ENCODE peak calls at places on chromosomes 4 and X, in six cellular contexts. One of them, this sample, is unnamed.

GRCh38 chrX:121641560-121641959 is 594.1 kb downstream of the GLUD2 start:
- DNase-seq in HepG2: no peak
- DNase-seq in H1: no peak
- DNase-seq in GM12878: no peak
- DNase-seq in K562: no peak
- DNase-seq in GM12892: no peak
- DNase-seq in this sample: no peak

GRCh38 chr4:84967292-84967651 is 782 bp upstream of the WDFY3 start:
- DNase-seq in H1: no peak
- DNase-seq in HepG2: no peak
- DNase-seq in K562: no peak
- DNase-seq in GM12892: no peak
- DNase-seq in GM12878: no peak
- DNase-seq in this sample: no peak

GRCh38 chr4:103095080-103095479 is 4.6 kb downstream of the BDH2 start:
- DNase-seq in HepG2: peak
- DNase-seq in K562: no peak
- DNase-seq in H1: no peak
- DNase-seq in GM12878: no peak
- DNase-seq in GM12892: no peak
- DNase-seq in this sample: no peak

GRCh38 chrX:118585296-118585695 is 89.7 kb downstream of the DOCK11 start:
- DNase-seq in K562: no peak
- DNase-seq in GM12878: no peak
- DNase-seq in H1: no peak
- DNase-seq in HepG2: no peak
- DNase-seq in GM12892: no peak
- DNase-seq in this sample: no peak

GRCh38 chrX:97070346-97070745 is 186.6 kb downstream of the RPA4 start:
- DNase-seq in HepG2: no peak
- DNase-seq in GM12892: no peak
- DNase-seq in GM12878: no peak
- DNase-seq in K562: no peak
- DNase-seq in H1: no peak
- DNase-seq in this sample: no peak

GRCh38 chr4:163609046-163609445 is 114.6 kb downstream of the TMA16 start:
- DNase-seq in K562: no peak
- DNase-seq in H1: no peak
- DNase-seq in GM12878: no peak
- DNase-seq in HepG2: no peak
- DNase-seq in GM12892: no peak
- DNase-seq in this sample: no peak

GRCh38 chrX:113400193-113400704 is 559.6 kb upstream of the AMOT start:
- DNase-seq in H1: no peak
- DNase-seq in GM12878: no peak
- DNase-seq in GM12892: no peak
- DNase-seq in HepG2: peak
- DNase-seq in K562: no peak
- DNase-seq in this sample: no peak

GRCh38 chr4:5808081-5808741 is 84.7 kb downstream of the CRMP1 start:
- DNase-seq in H1: no peak
- DNase-seq in GM12878: no peak
- DNase-seq in GM12892: no peak
- DNase-seq in HepG2: no peak
- DNase-seq in K562: no peak
- DNase-seq in this sample: no peak

GRCh38 chrX:16826207-16826606 is 39.9 kb downstream of the TXLNG start:
- DNase-seq in H1: no peak
- DNase-seq in HepG2: peak
- DNase-seq in K562: peak
- DNase-seq in GM12878: no peak
- DNase-seq in GM12892: no peak
- DNase-seq in this sample: no peak

GRCh38 chr4:162586266-162586665 is 422.5 kb upstream of the FSTL5 start:
- DNase-seq in GM12878: no peak
- DNase-seq in H1: no peak
- DNase-seq in K562: no peak
- DNase-seq in GM12892: no peak
- DNase-seq in HepG2: no peak
- DNase-seq in this sample: no peak

GRCh38 chrX:154546354-154547244 is at the start of gene G6PD:
- DNase-seq in GM12892: peak
- DNase-seq in H1: peak
- DNase-seq in GM12878: no peak
- DNase-seq in K562: peak
- DNase-seq in HepG2: peak
- DNase-seq in this sample: peak

GRCh38 chr4:37685211-37685725 is 908 bp downstream of the RELL1 start:
- DNase-seq in H1: no peak
- DNase-seq in GM12878: no peak
- DNase-seq in HepG2: no peak
- DNase-seq in K562: no peak
- DNase-seq in GM12892: no peak
- DNase-seq in this sample: no peak

GRCh38 chr4:126794363-126794762 is 838.4 kb upstream of the INTU start:
- DNase-seq in GM12878: no peak
- DNase-seq in GM12892: no peak
- DNase-seq in HepG2: no peak
- DNase-seq in K562: no peak
- DNase-seq in H1: no peak
- DNase-seq in this sample: no peak

GRCh38 chrX:85391185-85391878 is 11.9 kb upstream of the POF1B start:
- DNase-seq in K562: no peak
- DNase-seq in GM12892: no peak
- DNase-seq in HepG2: no peak
- DNase-seq in H1: no peak
- DNase-seq in GM12878: no peak
- DNase-seq in this sample: no peak

GRCh38 chr4:5656415-5656814 is 51.9 kb downstream of the EVC2 start:
- DNase-seq in GM12892: no peak
- DNase-seq in GM12878: no peak
- DNase-seq in HepG2: no peak
- DNase-seq in H1: no peak
- DNase-seq in K562: no peak
- DNase-seq in this sample: no peak

GRCh38 chr4:66000500-66001117 is 330.3 kb upstream of the EPHA5 start:
- DNase-seq in K562: no peak
- DNase-seq in HepG2: no peak
- DNase-seq in GM12892: no peak
- DNase-seq in H1: no peak
- DNase-seq in GM12878: no peak
- DNase-seq in this sample: no peak

GRCh38 chrX:76253432-76253831 is 80.6 kb downstream of the PBDC1 start:
- DNase-seq in K562: peak
- DNase-seq in GM12892: no peak
- DNase-seq in HepG2: peak
- DNase-seq in GM12878: peak
- DNase-seq in H1: no peak
- DNase-seq in this sample: peak

DNA sequence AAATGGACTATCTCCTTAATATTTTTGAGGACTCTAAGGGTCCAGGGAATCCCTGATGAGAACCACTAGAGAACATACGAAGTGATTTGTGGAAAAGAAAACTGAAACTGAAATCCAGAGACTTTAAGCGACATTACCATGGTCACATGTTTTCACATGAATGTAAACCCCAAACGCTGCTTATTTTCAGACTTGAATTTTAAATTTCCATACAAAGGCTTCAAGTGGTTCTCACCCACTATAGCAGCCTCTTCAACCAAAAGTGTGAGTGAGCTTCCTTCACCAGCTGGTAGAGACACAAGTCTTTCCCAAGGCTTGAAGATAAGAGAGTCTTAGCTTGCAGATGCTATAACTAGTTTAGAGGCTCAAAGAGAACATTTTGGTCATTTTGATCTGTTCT is 232.7 kb downstream of the MGST2 start:
- DNase-seq in GM12878: peak
- DNase-seq in K562: no peak
- DNase-seq in HepG2: no peak
- DNase-seq in GM12892: no peak
- DNase-seq in H1: no peak
- DNase-seq in this sample: peak
- TF ChIP-seq TAF1 in GM12878: no peak
- TF ChIP-seq TAF1 in K562: no peak
- TF ChIP-seq TAF1 in HepG2: no peak
- TF ChIP-seq TAF1 in GM12892: no peak
- TF ChIP-seq TAF1 in H1: no peak
- TF ChIP-seq TAF1 in this sample: no peak

GRCh38 chrX:23786268-23786815 is 3.4 kb downstream of the SAT1 start:
- DNase-seq in GM12892: no peak
- DNase-seq in H1: no peak
- DNase-seq in HepG2: no peak
- DNase-seq in GM12878: no peak
- DNase-seq in K562: no peak
- DNase-seq in this sample: no peak
- TF ChIP-seq POLR2A in GM12892: no peak
- TF ChIP-seq POLR2A in H1: no peak
- TF ChIP-seq POLR2A in HepG2: no peak
- TF ChIP-seq POLR2A in GM12878: no peak
- TF ChIP-seq POLR2A in K562: no peak
- TF ChIP-seq POLR2A in this sample: peak

GRCh38 chr4:1232661-1233621 is 16.0 kb downstream of the CTBP1 start:
- DNase-seq in GM12892: no peak
- DNase-seq in K562: no peak
- DNase-seq in HepG2: no peak
- DNase-seq in H1: no peak
- DNase-seq in GM12878: no peak
- DNase-seq in this sample: no peak
- TF ChIP-seq POLR2AphosphoS5 in GM12892: no peak
- TF ChIP-seq POLR2AphosphoS5 in K562: no peak
- TF ChIP-seq POLR2AphosphoS5 in HepG2: no peak
- TF ChIP-seq POLR2AphosphoS5 in H1: no peak
- TF ChIP-seq POLR2AphosphoS5 in GM12878: no peak
- TF ChIP-seq POLR2AphosphoS5 in this sample: no peak

GRCh38 chr4:117654064-117654463 is 380.2 kb upstream of the NDST3 start:
- DNase-seq in GM12892: no peak
- DNase-seq in HepG2: no peak
- DNase-seq in K562: no peak
- DNase-seq in H1: no peak
- DNase-seq in GM12878: no peak
- DNase-seq in this sample: no peak
- TF ChIP-seq TAF1 in GM12892: no peak
- TF ChIP-seq TAF1 in HepG2: no peak
- TF ChIP-seq TAF1 in K562: no peak
- TF ChIP-seq TAF1 in H1: no peak
- TF ChIP-seq TAF1 in GM12878: no peak
- TF ChIP-seq TAF1 in this sample: no peak

DNA sequence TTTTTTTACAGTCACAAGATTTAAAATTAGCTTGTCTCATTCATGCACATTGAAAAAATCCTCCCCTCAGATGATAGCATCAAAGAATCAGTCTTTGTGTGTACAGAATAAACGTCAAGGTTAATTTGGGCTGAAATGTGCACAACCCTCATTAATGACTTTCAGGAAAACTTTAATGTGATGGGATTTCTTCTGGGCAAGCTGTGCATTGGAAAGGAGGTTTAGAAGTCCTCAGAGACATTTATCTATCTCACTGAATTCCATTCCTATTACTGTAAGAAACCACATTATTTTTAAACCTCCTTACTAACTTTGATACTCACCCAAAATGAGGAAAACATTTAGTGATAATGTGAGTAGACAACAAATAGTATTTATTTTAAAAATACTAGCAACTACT is 88.3 kb upstream of the TECRL start:
- DNase-seq in H1: no peak
- DNase-seq in GM12878: no peak
- DNase-seq in K562: no peak
- DNase-seq in HepG2: no peak
- DNase-seq in GM12892: no peak
- DNase-seq in this sample: no peak
- TF ChIP-seq POLR2A in H1: no peak
- TF ChIP-seq POLR2A in GM12878: no peak
- TF ChIP-seq POLR2A in K562: no peak
- TF ChIP-seq POLR2A in HepG2: no peak
- TF ChIP-seq POLR2A in GM12892: no peak
- TF ChIP-seq POLR2A in this sample: no peak

GRCh38 chrX:123797543-123798447 is 62.1 kb upstream of the XIAP start:
- DNase-seq in GM12878: no peak
- DNase-seq in GM12892: no peak
- DNase-seq in H1: no peak
- DNase-seq in HepG2: peak
- DNase-seq in K562: no peak
- DNase-seq in this sample: no peak

GRCh38 chrX:123807825-123808416 is 51.9 kb upstream of the XIAP start:
- DNase-seq in HepG2: no peak
- DNase-seq in GM12892: no peak
- DNase-seq in GM12878: no peak
- DNase-seq in K562: peak
- DNase-seq in H1: no peak
- DNase-seq in this sample: no peak

DNA sequence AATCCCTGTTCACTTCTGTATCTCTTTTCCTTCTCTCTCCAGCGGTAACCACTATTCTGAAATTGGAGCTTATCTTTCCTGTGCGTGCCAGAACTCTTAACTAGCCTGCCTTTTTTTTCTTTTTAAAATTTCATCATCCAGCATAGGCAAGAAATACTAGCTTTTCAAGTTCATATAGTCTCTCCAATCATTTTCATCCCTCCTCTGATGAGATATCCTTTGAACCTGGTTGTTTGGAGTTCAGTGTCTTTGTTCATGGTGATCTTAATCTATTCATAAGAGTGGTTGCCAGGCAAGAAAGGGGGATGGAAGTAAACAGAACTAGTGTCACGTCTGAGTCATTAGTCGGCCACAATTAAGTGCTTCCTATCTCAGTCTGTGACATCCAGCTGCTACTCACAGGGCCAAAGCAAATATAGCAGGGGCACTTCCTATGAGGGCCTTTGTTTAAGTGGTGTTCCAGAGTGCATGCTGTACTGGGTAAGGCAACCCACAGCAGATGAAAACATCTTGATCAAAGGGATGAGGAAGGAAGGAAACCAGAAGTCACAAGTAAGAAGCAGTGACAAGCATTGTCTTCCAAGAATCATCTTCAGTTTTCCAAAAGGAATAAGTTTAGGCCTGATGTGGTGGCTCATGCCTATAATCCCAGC is 56.4 kb upstream of the XIAP start:
- DNase-seq in GM12878: no peak
- DNase-seq in H1: no peak
- DNase-seq in GM12892: no peak
- DNase-seq in HepG2: peak
- DNase-seq in K562: peak
- DNase-seq in this sample: no peak
- TF ChIP-seq POLR2AphosphoS5 in GM12878: no peak
- TF ChIP-seq POLR2AphosphoS5 in H1: no peak
- TF ChIP-seq POLR2AphosphoS5 in GM12892: no peak
- TF ChIP-seq POLR2AphosphoS5 in HepG2: no peak
- TF ChIP-seq POLR2AphosphoS5 in K562: peak
- TF ChIP-seq POLR2AphosphoS5 in this sample: no peak

This sample was measured in GM12891.